ENCODE peak calls at places on chromosomes 11 and 22, in four cellular contexts. F is transverse colon, E is HepG2, V is K562. X is an unnamed sample.

GRCh38 chr22:26484360-26484706 is 656 bp downstream of the SRRD start:
- DNase-seq in V (no peak), E (no peak), F (no peak), X (peak; percentile 47)

GRCh38 chr22:44497218-44497903 is 672 bp downstream of the RTL6 start:
- DNase-seq in E (no peak), V (peak; percentile 5), F (peak; percentile 18), X (no peak)

GRCh38 chr11:89463381-89463780 is 27.8 kb downstream of the NOX4 start:
- DNase-seq in E (no peak), V (no peak), F (no peak), X (no peak)

GRCh38 chr11:34157163-34157562 is 51.7 kb downstream of the NAT10 start:
- DNase-seq in V (no peak), E (no peak), F (no peak), X (no peak)

GRCh38 chr22:24088796-24089195 is 77.7 kb downstream of the CABIN1 start:
- DNase-seq in V (no peak), F (no peak), E (no peak), X (no peak)

GRCh38 chr22:46163498-46163897 is 13.2 kb downstream of the PPARA start:
- DNase-seq in F (no peak), V (no peak), E (no peak), X (no peak)

GRCh38 chr22:20183823-20184222 is 33.0 kb upstream of the CCDC188 start:
- DNase-seq in F (no peak), V (no peak), E (no peak), X (no peak)

GRCh38 chr11:61532136-61533038 is 23.8 kb downstream of the LRRC10B start:
- DNase-seq in E (peak; percentile 34), F (peak; percentile 61), V (peak; percentile 84), X (no peak)

GRCh38 chr11:34898474-34898873 is 17.7 kb downstream of the APIP start:
- DNase-seq in V (no peak), E (no peak), F (no peak), X (no peak)

GRCh38 chr11:130066338-130066737 is 3.4 kb upstream of the APLP2 start:
- DNase-seq in F (peak; percentile 32), E (no peak), V (no peak), X (no peak)

GRCh38 chr11:79637219-79637618 is 196.4 kb upstream of the TENM4 start:
- DNase-seq in F (no peak), E (no peak), V (no peak), X (no peak)

GRCh38 chr11:131598305-131598704 is 227.9 kb downstream of the NTM start:
- DNase-seq in F (no peak), E (no peak), V (no peak), X (no peak)

GRCh38 chr11:103537904-103538502 is 428.8 kb downstream of the DYNC2H1 start:
- DNase-seq in E (no peak), V (no peak), F (no peak), X (no peak)

DNA sequence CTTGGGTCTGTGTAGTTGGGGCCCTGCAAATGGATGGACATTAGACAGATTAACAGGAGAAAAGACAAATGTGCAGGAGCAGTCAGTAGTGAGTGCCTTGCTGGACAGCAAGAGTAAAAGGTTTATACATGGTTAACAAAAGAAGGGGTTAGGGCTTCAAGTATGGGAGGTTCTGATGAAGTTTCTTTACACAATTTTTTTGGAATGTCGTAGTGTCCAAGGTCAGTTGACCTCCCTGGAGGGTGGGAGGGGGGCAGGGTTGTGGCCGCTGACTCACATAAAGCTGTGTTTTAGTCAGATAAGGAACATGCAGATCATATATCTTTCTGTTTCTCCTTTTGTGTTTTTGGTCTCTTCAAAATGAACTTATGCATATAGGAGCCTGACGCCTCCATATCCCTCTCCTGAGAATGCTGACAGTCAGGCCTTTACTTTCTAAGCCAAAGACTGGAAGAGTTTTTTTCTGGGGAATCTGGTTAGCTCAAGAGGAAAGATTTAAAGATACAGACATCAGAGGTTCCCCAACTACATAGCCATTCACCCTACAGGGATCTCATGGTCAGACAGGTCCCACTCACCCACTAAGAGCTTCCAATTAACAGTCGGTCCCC is 134.3 kb downstream of the NECTIN1 start:
- DNase-seq in V (peak; percentile 77), E (peak; percentile 23), F (no peak), X (no peak)
- TF ChIP-seq POLR2AphosphoS5 in V (peak; percentile 30), E (no peak), F (no peak), X (no peak)

GRCh38 chr22:39603345-39603744 is 32.8 kb downstream of the CACNA1I start:
- DNase-seq in F (no peak), E (no peak), V (no peak), X (no peak)
- H3K27ac ChIP-seq in F (no peak overlapping the region), E (no peak overlapping the region), V (no peak overlapping the region), X (no peak overlapping the region)

GRCh38 chr11:112628676-112629075 is 332.5 kb upstream of the NCAM1 start:
- DNase-seq in V (no peak), F (no peak), E (no peak), X (no peak)
- H3K4me3 ChIP-seq in V (no peak overlapping the region), F (no peak overlapping the region), E (no peak overlapping the region), X (no peak overlapping the region)

GRCh38 chr11:75513250-75513649 is 12.5 kb downstream of the GDPD5 start:
- DNase-seq in V (no peak), E (no peak), F (no peak), X (no peak)
- TF ChIP-seq POLR2AphosphoS5 in V (no peak), E (no peak), F (no peak), X (no peak)

GRCh38 chr11:118924591-118925585 is 838 bp downstream of the BCL9L start:
- DNase-seq in F (peak; percentile 64), E (no peak), V (peak; percentile 75), X (peak; percentile 37)
- H3K27ac ChIP-seq in F (peak overlapping the region; percentile 100), E (peak overlapping the region; percentile 55), V (peak overlapping the region; percentile 58), X (peak overlapping the region; percentile 55)